ENCODE peak calls at places on chromosomes 4 and X, in nine cellular contexts. G is stimulated activated CD4-positive, alpha-beta T cell treated with anti-CD3 and anti-CD28 coated beads, TNF-alpha, amount 100 ng/mL, for 4 hours; F is NCI-H1092 treated with DMSO at 0.1 percent for 48 hours; L is naive thymus-derived CD4-positive, alpha-beta T cell; J is occipital lobe; E is pancreas; U is NCI-H1694 treated with DMSO at 0.1 percent for 48 hours; Y is RPMI7951; H is heart left ventricle. K is an unnamed sample.

GRCh38 chrX:38514014-38514854 is 47.1 kb upstream of the TSPAN7 start:
- DNase-seq in U (peak; percentile 88), H (no peak), Y (no peak), F (peak; percentile 24), J (peak; percentile 3), G (no peak), L (no peak), E (no peak), K (no peak)

GRCh38 chr4:26330186-26330787 is 9.5 kb downstream of the RBPJ start:
- DNase-seq in J (no peak), G (no peak), L (peak; percentile 46), U (peak; percentile 50), F (peak; percentile 71), E (no peak), Y (peak; percentile 56), H (no peak), K (no peak)

GRCh38 chr4:53141308-53141707 is 224.6 kb downstream of the SCFD2 start:
- DNase-seq in Y (no peak), J (no peak), G (no peak), H (no peak), L (no peak), E (no peak), U (no peak), F (no peak), K (no peak)

GRCh38 chr4:168177546-168178149 is 85.3 kb downstream of the ANXA10 start:
- DNase-seq in H (no peak), Y (no peak), U (no peak), G (no peak), J (no peak), L (no peak), F (no peak), E (no peak), K (no peak)

GRCh38 chr4:96354036-96354712 is 514.3 kb downstream of the PDHA2 start:
- DNase-seq in F (no peak), G (no peak), J (no peak), L (no peak), H (no peak), E (no peak), Y (no peak), U (no peak), K (no peak)

GRCh38 chr4:100367451-100367850 is 150.4 kb downstream of the EMCN start:
- DNase-seq in J (no peak), L (no peak), H (no peak), G (no peak), U (no peak), Y (no peak), E (no peak), F (no peak), K (no peak)

GRCh38 chr4:4302416-4302815 is 12.4 kb downstream of the ZBTB49 start:
- DNase-seq in J (no peak), L (no peak), E (no peak), U (no peak), Y (no peak), H (no peak), G (no peak), F (no peak), K (no peak)

GRCh38 chr4:94889523-94889922 is 131.8 kb downstream of the BMPR1B start:
- DNase-seq in U (no peak), L (no peak), J (no peak), F (no peak), Y (no peak), H (no peak), E (no peak), G (no peak), K (no peak)

GRCh38 chrX:41066969-41067368 is 18.3 kb upstream of the USP9X start:
- DNase-seq in F (no peak), Y (no peak), E (no peak), L (no peak), H (no peak), J (no peak), U (no peak), G (no peak), K (no peak)